ENCODE peak calls at places on chromosomes 11 and 22, in seven cellular contexts. One of them, this sample, is unnamed.

GRCh38 chr11:28223577-28223976 is 115.4 kb downstream of the METTL15 start:
- DNase-seq in neural progenitor cell: no peak
- DNase-seq in upper lobe of right lung: no peak
- DNase-seq in AG10803: no peak
- DNase-seq in H9: no peak
- DNase-seq in Peyer's patch: no peak
- DNase-seq in Panc1: no peak
- DNase-seq in this sample: no peak

GRCh38 chr11:1466784-1467183 is 19.8 kb downstream of the MOB2 start:
- DNase-seq in upper lobe of right lung: no peak
- DNase-seq in neural progenitor cell: no peak
- DNase-seq in H9: no peak
- DNase-seq in AG10803: no peak
- DNase-seq in Peyer's patch: no peak
- DNase-seq in Panc1: no peak
- DNase-seq in this sample: no peak

GRCh38 chr11:117960406-117960805 is 25.8 kb upstream of the IL10RA start:
- DNase-seq in H9: no peak
- DNase-seq in Peyer's patch: no peak
- DNase-seq in AG10803: no peak
- DNase-seq in Panc1: no peak
- DNase-seq in upper lobe of right lung: no peak
- DNase-seq in neural progenitor cell: no peak
- DNase-seq in this sample: no peak

GRCh38 chr22:31083923-31084810 is 3.0 kb downstream of the SMTN start:
- DNase-seq in Peyer's patch: no peak
- DNase-seq in H9: no peak
- DNase-seq in Panc1: no peak
- DNase-seq in AG10803: no peak
- DNase-seq in neural progenitor cell: no peak
- DNase-seq in upper lobe of right lung: no peak
- DNase-seq in this sample: no peak

GRCh38 chr22:36075230-36075629 is 46.6 kb upstream of the RBFOX2 start:
- DNase-seq in Panc1: no peak
- DNase-seq in H9: no peak
- DNase-seq in Peyer's patch: no peak
- DNase-seq in neural progenitor cell: no peak
- DNase-seq in AG10803: no peak
- DNase-seq in upper lobe of right lung: no peak
- DNase-seq in this sample: no peak

GRCh38 chr11:36822829-36823228 is 224.8 kb upstream of the RAG2 start:
- DNase-seq in neural progenitor cell: no peak
- DNase-seq in upper lobe of right lung: no peak
- DNase-seq in AG10803: no peak
- DNase-seq in Panc1: no peak
- DNase-seq in H9: no peak
- DNase-seq in Peyer's patch: no peak
- DNase-seq in this sample: no peak

GRCh38 chr11:11969380-11970215 is 38.8 kb downstream of the DKK3 start:
- DNase-seq in upper lobe of right lung: no peak
- DNase-seq in H9: peak; percentile 20
- DNase-seq in neural progenitor cell: no peak
- DNase-seq in AG10803: peak; percentile 29
- DNase-seq in Panc1: no peak
- DNase-seq in Peyer's patch: no peak
- DNase-seq in this sample: no peak

GRCh38 chr11:11451501-11452005 is 98.5 kb upstream of the CSNK2A3 start:
- DNase-seq in Panc1: no peak
- DNase-seq in Peyer's patch: no peak
- DNase-seq in neural progenitor cell: no peak
- DNase-seq in H9: no peak
- DNase-seq in AG10803: no peak
- DNase-seq in upper lobe of right lung: no peak
- DNase-seq in this sample: peak; percentile 71

GRCh38 chr11:118129475-118130196 is 23.0 kb downstream of the SCN4B start:
- DNase-seq in AG10803: no peak
- DNase-seq in H9: no peak
- DNase-seq in neural progenitor cell: no peak
- DNase-seq in Peyer's patch: no peak
- DNase-seq in upper lobe of right lung: peak; percentile 45
- DNase-seq in Panc1: no peak
- DNase-seq in this sample: no peak

GRCh38 chr11:28690746-28691145 is 582.6 kb downstream of the METTL15 start:
- DNase-seq in upper lobe of right lung: no peak
- DNase-seq in AG10803: peak; percentile 36
- DNase-seq in neural progenitor cell: no peak
- DNase-seq in Panc1: no peak
- DNase-seq in H9: no peak
- DNase-seq in Peyer's patch: no peak
- DNase-seq in this sample: no peak

GRCh38 chr11:64852804-64853520 is 8.5 kb upstream of the CDC42BPG start:
- DNase-seq in AG10803: no peak
- DNase-seq in H9: no peak
- DNase-seq in upper lobe of right lung: no peak
- DNase-seq in neural progenitor cell: no peak
- DNase-seq in Panc1: no peak
- DNase-seq in Peyer's patch: no peak
- DNase-seq in this sample: peak; percentile 52

GRCh38 chr11:11620251-11620965 is 1.4 kb downstream of the GALNT18 start:
- DNase-seq in AG10803: no peak
- DNase-seq in Peyer's patch: peak; percentile 47
- DNase-seq in neural progenitor cell: peak; percentile 67
- DNase-seq in upper lobe of right lung: peak; percentile 84
- DNase-seq in Panc1: no peak
- DNase-seq in H9: peak; percentile 65
- DNase-seq in this sample: peak; percentile 37

GRCh38 chr11:16860632-16861031 is 122.2 kb downstream of the C11orf58 start:
- DNase-seq in AG10803: no peak
- DNase-seq in upper lobe of right lung: no peak
- DNase-seq in Peyer's patch: no peak
- DNase-seq in Panc1: no peak
- DNase-seq in H9: no peak
- DNase-seq in neural progenitor cell: no peak
- DNase-seq in this sample: no peak

GRCh38 chr11:119361056-119361787 is 14.7 kb upstream of the MFRP start:
- DNase-seq in Peyer's patch: no peak
- DNase-seq in Panc1: peak; percentile 88
- DNase-seq in AG10803: peak; percentile 71
- DNase-seq in neural progenitor cell: peak; percentile 91
- DNase-seq in H9: peak; percentile 82
- DNase-seq in upper lobe of right lung: peak; percentile 83
- DNase-seq in this sample: peak; percentile 47

GRCh38 chr22:22527312-22527711 is 7.2 kb upstream of the ZNF280A start:
- DNase-seq in Panc1: no peak
- DNase-seq in AG10803: no peak
- DNase-seq in Peyer's patch: no peak
- DNase-seq in upper lobe of right lung: no peak
- DNase-seq in H9: no peak
- DNase-seq in neural progenitor cell: no peak
- DNase-seq in this sample: no peak

GRCh38 chr22:33984741-33985287 is 64.5 kb upstream of the LARGE1 start:
- DNase-seq in Panc1: no peak
- DNase-seq in AG10803: no peak
- DNase-seq in Peyer's patch: no peak
- DNase-seq in neural progenitor cell: no peak
- DNase-seq in H9: no peak
- DNase-seq in upper lobe of right lung: no peak
- DNase-seq in this sample: no peak

GRCh38 chr11:119843760-119844330 is 114.8 kb upstream of the NECTIN1 start:
- DNase-seq in upper lobe of right lung: no peak
- DNase-seq in Peyer's patch: no peak
- DNase-seq in H9: no peak
- DNase-seq in AG10803: no peak
- DNase-seq in Panc1: no peak
- DNase-seq in neural progenitor cell: no peak
- DNase-seq in this sample: no peak

GRCh38 chr11:19398273-19398672 is 157.5 kb upstream of the E2F8 start:
- DNase-seq in neural progenitor cell: no peak
- DNase-seq in Panc1: no peak
- DNase-seq in AG10803: no peak
- DNase-seq in upper lobe of right lung: no peak
- DNase-seq in H9: no peak
- DNase-seq in Peyer's patch: no peak
- DNase-seq in this sample: no peak

GRCh38 chr22:36196254-36197064 is 5.2 kb downstream of the APOL4 start:
- DNase-seq in neural progenitor cell: no peak
- DNase-seq in upper lobe of right lung: no peak
- DNase-seq in AG10803: peak; percentile 37
- DNase-seq in H9: no peak
- DNase-seq in Panc1: no peak
- DNase-seq in Peyer's patch: no peak
- DNase-seq in this sample: no peak

GRCh38 chr22:46991666-46992065 is 229.2 kb downstream of the TBC1D22A start:
- DNase-seq in Panc1: no peak
- DNase-seq in AG10803: no peak
- DNase-seq in neural progenitor cell: no peak
- DNase-seq in upper lobe of right lung: no peak
- DNase-seq in Peyer's patch: no peak
- DNase-seq in H9: no peak
- DNase-seq in this sample: no peak

GRCh38 chr11:75534291-75535038 is 8.7 kb upstream of the GDPD5 start:
- DNase-seq in Panc1: no peak
- DNase-seq in Peyer's patch: peak; percentile 72
- DNase-seq in AG10803: no peak
- DNase-seq in upper lobe of right lung: no peak
- DNase-seq in H9: no peak
- DNase-seq in neural progenitor cell: no peak
- DNase-seq in this sample: no peak

GRCh38 chr11:117620659-117621058 is 176.4 kb downstream of the DSCAML1 start:
- DNase-seq in AG10803: no peak
- DNase-seq in Panc1: no peak
- DNase-seq in Peyer's patch: no peak
- DNase-seq in neural progenitor cell: no peak
- DNase-seq in H9: no peak
- DNase-seq in upper lobe of right lung: no peak
- DNase-seq in this sample: no peak

GRCh38 chr11:128598755-128599154 is 11.4 kb upstream of the ETS1 start:
- DNase-seq in AG10803: no peak
- DNase-seq in upper lobe of right lung: no peak
- DNase-seq in neural progenitor cell: no peak
- DNase-seq in H9: no peak
- DNase-seq in Panc1: no peak
- DNase-seq in Peyer's patch: no peak
- DNase-seq in this sample: no peak

GRCh38 chr11:62855571-62856332 is 16.4 kb upstream of the WDR74 start:
- DNase-seq in Panc1: peak; percentile 92
- DNase-seq in upper lobe of right lung: peak; percentile 97
- DNase-seq in H9: peak; percentile 98
- DNase-seq in neural progenitor cell: peak; percentile 99
- DNase-seq in AG10803: peak; percentile 96
- DNase-seq in Peyer's patch: peak; percentile 98
- DNase-seq in this sample: peak; percentile 96
- TF ChIP-seq CTCF in Panc1: no peak
- TF ChIP-seq CTCF in upper lobe of right lung: no peak
- TF ChIP-seq CTCF in H9: no peak
- TF ChIP-seq CTCF in neural progenitor cell: no peak
- TF ChIP-seq CTCF in AG10803: no peak
- TF ChIP-seq CTCF in Peyer's patch: no peak
- TF ChIP-seq CTCF in this sample: no peak

GRCh38 chr11:72787262-72788104 is 6.4 kb downstream of the STARD10 start:
- DNase-seq in neural progenitor cell: peak; percentile 70
- DNase-seq in Peyer's patch: peak; percentile 71
- DNase-seq in AG10803: no peak
- DNase-seq in upper lobe of right lung: no peak
- DNase-seq in H9: peak; percentile 98
- DNase-seq in Panc1: no peak
- DNase-seq in this sample: peak; percentile 78
- TF ChIP-seq CTCF in neural progenitor cell: peak; percentile 42
- TF ChIP-seq CTCF in Peyer's patch: peak; percentile 15
- TF ChIP-seq CTCF in AG10803: no peak
- TF ChIP-seq CTCF in upper lobe of right lung: peak; percentile 5
- TF ChIP-seq CTCF in H9: peak; percentile 58
- TF ChIP-seq CTCF in Panc1: no peak
- TF ChIP-seq CTCF in this sample: no peak

DNA sequence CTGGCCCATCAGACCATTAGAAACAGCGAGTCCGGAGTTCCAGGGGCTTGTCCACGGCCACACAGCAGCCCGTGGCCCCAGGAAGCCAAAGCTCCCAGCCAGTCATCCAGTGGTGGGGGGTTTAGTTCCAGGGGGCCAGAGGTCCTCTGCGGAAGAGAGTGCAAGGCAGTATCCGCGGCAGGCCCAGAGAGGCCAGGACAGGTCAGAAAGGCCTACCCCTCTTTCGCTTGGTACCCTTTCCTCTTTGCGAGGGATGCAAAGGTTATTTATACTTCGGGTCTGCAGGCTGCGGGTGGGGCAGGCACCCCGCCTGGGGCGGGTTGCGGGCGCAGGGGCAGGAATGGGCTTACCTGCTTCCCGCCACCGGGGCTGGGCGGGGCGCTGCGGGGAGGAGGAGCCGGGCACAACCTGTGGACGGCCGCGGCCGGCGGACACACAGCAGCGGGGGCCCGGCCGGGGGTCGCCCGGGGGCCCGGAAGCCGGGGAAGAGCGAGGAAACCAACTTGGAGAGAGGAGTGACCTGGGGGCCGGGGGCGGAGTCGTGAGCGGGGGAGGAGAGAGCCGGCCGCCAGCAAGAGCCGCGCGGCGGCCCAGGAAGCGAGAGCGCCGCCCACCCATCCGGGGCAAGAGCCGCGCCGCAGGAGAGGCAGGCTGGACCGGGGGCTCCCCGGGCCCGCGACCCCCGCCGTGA is at the start of gene SH3BP1:
- DNase-seq in H9: peak; percentile 88
- DNase-seq in neural progenitor cell: peak; percentile 80
- DNase-seq in Peyer's patch: peak; percentile 87
- DNase-seq in upper lobe of right lung: peak; percentile 82
- DNase-seq in Panc1: no peak
- DNase-seq in AG10803: peak; percentile 15
- DNase-seq in this sample: peak; percentile 81
- TF ChIP-seq CTCF in H9: no peak
- TF ChIP-seq CTCF in neural progenitor cell: no peak
- TF ChIP-seq CTCF in Peyer's patch: no peak
- TF ChIP-seq CTCF in upper lobe of right lung: no peak
- TF ChIP-seq CTCF in Panc1: no peak
- TF ChIP-seq CTCF in AG10803: no peak
- TF ChIP-seq CTCF in this sample: no peak

GRCh38 chr11:134625631-134626030 is 213.6 kb upstream of the B3GAT1 start:
- DNase-seq in Peyer's patch: no peak
- DNase-seq in neural progenitor cell: no peak
- DNase-seq in H9: no peak
- DNase-seq in Panc1: no peak
- DNase-seq in upper lobe of right lung: no peak
- DNase-seq in AG10803: no peak
- DNase-seq in this sample: no peak
- TF ChIP-seq CTCF in Peyer's patch: no peak
- TF ChIP-seq CTCF in neural progenitor cell: no peak
- TF ChIP-seq CTCF in H9: no peak
- TF ChIP-seq CTCF in Panc1: no peak
- TF ChIP-seq CTCF in upper lobe of right lung: no peak
- TF ChIP-seq CTCF in AG10803: no peak
- TF ChIP-seq CTCF in this sample: no peak

DNA sequence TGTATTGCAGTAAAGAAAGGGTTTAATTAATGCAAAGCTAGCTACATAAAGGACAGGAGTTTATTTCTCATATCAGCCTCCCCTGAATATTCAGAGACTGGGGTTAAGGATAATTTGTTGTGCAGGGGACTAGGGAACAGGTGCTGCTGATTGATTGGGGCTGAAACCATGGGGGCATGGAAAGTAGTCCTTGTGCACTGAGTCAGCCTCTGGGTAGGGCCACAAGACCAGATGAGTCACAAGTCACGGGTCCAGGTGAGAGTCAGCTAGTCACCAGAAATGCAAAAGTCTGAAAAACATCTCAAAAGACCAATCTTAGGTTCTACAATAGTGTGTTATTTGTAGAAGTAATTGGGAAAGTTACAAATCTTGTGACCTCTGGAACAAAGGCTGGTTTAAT is 32.9 kb upstream of the SYT13 start:
- DNase-seq in neural progenitor cell: no peak
- DNase-seq in upper lobe of right lung: no peak
- DNase-seq in AG10803: no peak
- DNase-seq in Panc1: no peak
- DNase-seq in H9: no peak
- DNase-seq in Peyer's patch: no peak
- DNase-seq in this sample: no peak
- TF ChIP-seq CTCF in neural progenitor cell: no peak
- TF ChIP-seq CTCF in upper lobe of right lung: no peak
- TF ChIP-seq CTCF in AG10803: no peak
- TF ChIP-seq CTCF in Panc1: no peak
- TF ChIP-seq CTCF in H9: no peak
- TF ChIP-seq CTCF in Peyer's patch: no peak
- TF ChIP-seq CTCF in this sample: no peak